ENCODE peak calls at places on chromosomes 3 and 15, in ten cellular contexts. I, X, O, S, M, T, E, K, P and N are unnamed samples.

GRCh38 chr3:99789322-99789721 is 28.3 kb upstream of the CMSS1 start:
- DNase-seq in I (no peak), X (peak), O (peak), S (no peak), M (peak), T (peak), E (no peak), K (peak), P (no peak), N (no peak)

GRCh38 chr15:70036585-70037343 is 61.0 kb downstream of the TLE3 start:
- DNase-seq in I (no peak), X (no peak), O (no peak), S (no peak), M (no peak), T (no peak), E (no peak), K (no peak), P (no peak), N (no peak)

GRCh38 chr15:101022876-101023275 is 103.7 kb downstream of the LRRK1 start:
- DNase-seq in I (no peak), X (no peak), O (no peak), S (no peak), M (no peak), T (no peak), E (no peak), K (no peak), P (no peak), N (no peak)

GRCh38 chr15:75123395-75123794 is 78.3 kb upstream of the C15orf39 start:
- DNase-seq in I (no peak), X (peak), O (peak), S (no peak), M (peak), T (no peak), E (no peak), K (peak), P (no peak), N (no peak)

GRCh38 chr3:161314836-161315391 is 56.4 kb downstream of the SPTSSB start:
- DNase-seq in I (no peak), X (peak), O (peak), S (no peak), M (peak), T (no peak), E (no peak), K (peak), P (no peak), N (no peak)

GRCh38 chr3:6180171-6180570 is 680.7 kb upstream of the GRM7 start:
- DNase-seq in I (no peak), X (no peak), O (peak), S (no peak), M (no peak), T (no peak), E (no peak), K (no peak), P (no peak), N (no peak)

GRCh38 chr15:65082303-65082958 is 5.9 kb downstream of the KBTBD13 start:
- DNase-seq in I (no peak), X (no peak), O (peak), S (no peak), M (no peak), T (no peak), E (no peak), K (no peak), P (no peak), N (no peak)

GRCh38 chr15:33098082-33099058 is 96.1 kb downstream of the FMN1 start:
- DNase-seq in I (no peak), X (peak), O (peak), S (no peak), M (peak), T (no peak), E (no peak), K (peak), P (no peak), N (no peak)

GRCh38 chr15:60054472-60054871 is 50.4 kb downstream of the FOXB1 start:
- DNase-seq in I (no peak), X (no peak), O (peak), S (no peak), M (no peak), T (no peak), E (no peak), K (no peak), P (no peak), N (no peak)

GRCh38 chr3:49057268-49057667 is 28.1 kb upstream of the IMPDH2 start:
- DNase-seq in I (no peak), X (no peak), O (no peak), S (no peak), M (no peak), T (no peak), E (no peak), K (no peak), P (no peak), N (no peak)

GRCh38 chr15:45862034-45862433 is 227.2 kb downstream of the SQOR start:
- DNase-seq in I (no peak), X (no peak), O (no peak), S (no peak), M (peak), T (no peak), E (no peak), K (no peak), P (no peak), N (no peak)

GRCh38 chr3:41208507-41208906 is 9.2 kb downstream of the CTNNB1 start:
- DNase-seq in I (no peak), X (no peak), O (no peak), S (no peak), M (no peak), T (no peak), E (no peak), K (no peak), P (no peak), N (no peak)

GRCh38 chr3:175121225-175121624 is 262.1 kb downstream of the NAALADL2 start:
- DNase-seq in I (no peak), X (no peak), O (no peak), S (no peak), M (no peak), T (no peak), E (no peak), K (no peak), P (no peak), N (no peak)

GRCh38 chr15:96181873-96182301 is 148.6 kb upstream of the NR2F2 start:
- DNase-seq in I (no peak), X (peak), O (no peak), S (no peak), M (peak), T (no peak), E (no peak), K (peak), P (no peak), N (no peak)

GRCh38 chr15:55799287-55800212 is 56.6 kb upstream of the PRTG start:
- DNase-seq in I (no peak), X (peak), O (peak), S (no peak), M (no peak), T (peak), E (no peak), K (peak), P (no peak), N (no peak)

GRCh38 chr15:78242128-78242527 is 7.8 kb upstream of the ACSBG1 start:
- DNase-seq in I (no peak), X (peak), O (no peak), S (no peak), M (no peak), T (peak), E (no peak), K (peak), P (no peak), N (no peak)

GRCh38 chr15:89667706-89667960 is 11.5 kb downstream of the PLIN1 start:
- DNase-seq in I (no peak), X (no peak), O (no peak), S (no peak), M (no peak), T (no peak), E (no peak), K (no peak), P (no peak), N (no peak)

GRCh38 chr15:101439920-101440319 is 49.6 kb downstream of the PCSK6 start:
- DNase-seq in I (no peak), X (peak), O (no peak), S (no peak), M (peak), T (no peak), E (no peak), K (peak), P (no peak), N (no peak)

GRCh38 chr15:40358492-40359353 is 704 bp downstream of the DISP2 start:
- DNase-seq in I (no peak), X (no peak), O (peak), S (no peak), M (no peak), T (peak), E (no peak), K (no peak), P (peak), N (no peak)

GRCh38 chr3:46065294-46065705 is 38.0 kb upstream of the XCR1 start:
- DNase-seq in I (no peak), X (no peak), O (peak), S (peak), M (no peak), T (no peak), E (peak), K (peak), P (peak), N (peak)

GRCh38 chr3:125322166-125322565 is 53.0 kb downstream of the ZNF148 start:
- DNase-seq in I (no peak), X (peak), O (no peak), S (no peak), M (peak), T (no peak), E (no peak), K (no peak), P (no peak), N (no peak)

GRCh38 chr3:123344175-123344908 is 104.5 kb downstream of the ADCY5 start:
- DNase-seq in I (no peak), X (peak), O (peak), S (no peak), M (peak), T (no peak), E (no peak), K (peak), P (no peak), N (no peak)

GRCh38 chr3:126484662-126485061 is 9.0 kb upstream of the ZXDC start:
- DNase-seq in I (peak), X (no peak), O (no peak), S (no peak), M (no peak), T (no peak), E (no peak), K (no peak), P (no peak), N (no peak)

GRCh38 chr3:99532246-99532645 is 106.1 kb upstream of the COL8A1 start:
- DNase-seq in I (no peak), X (peak), O (peak), S (no peak), M (peak), T (peak), E (no peak), K (peak), P (no peak), N (no peak)

GRCh38 chr15:62896969-62897486 is 145.5 kb upstream of the TPM1 start:
- DNase-seq in I (peak), X (peak), O (peak), S (no peak), M (peak), T (no peak), E (no peak), K (peak), P (no peak), N (no peak)

GRCh38 chr15:32700501-32701150 is 17.2 kb upstream of the GREM1 start:
- DNase-seq in I (no peak), X (no peak), O (peak), S (no peak), M (no peak), T (no peak), E (no peak), K (no peak), P (no peak), N (no peak)

GRCh38 chr3:100834332-100834731 is 125.0 kb downstream of the TFG start:
- DNase-seq in I (no peak), X (no peak), O (no peak), S (no peak), M (no peak), T (no peak), E (no peak), K (no peak), P (no peak), N (no peak)

GRCh38 chr3:105827959-105828358 is 40.9 kb downstream of the CBLB start:
- DNase-seq in I (no peak), X (peak), O (peak), S (no peak), M (peak), T (no peak), E (no peak), K (peak), P (no peak), N (no peak)

GRCh38 chr3:30719536-30719935 is 113.1 kb downstream of the TGFBR2 start:
- DNase-seq in I (no peak), X (no peak), O (no peak), S (no peak), M (no peak), T (no peak), E (no peak), K (no peak), P (no peak), N (no peak)

GRCh38 chr3:48338635-48339034 is 5.2 kb upstream of the SPINK8 start:
- DNase-seq in I (no peak), X (no peak), O (no peak), S (no peak), M (no peak), T (no peak), E (no peak), K (no peak), P (no peak), N (no peak)

GRCh38 chr15:62777657-62778056 is 264.9 kb upstream of the TPM1 start:
- DNase-seq in I (no peak), X (peak), O (no peak), S (no peak), M (peak), T (no peak), E (no peak), K (peak), P (no peak), N (no peak)